ENCODE peak calls at places on chromosomes 16 and 17, in five cellular contexts. X is skeletal muscle cell; M is stimulated activated CD4-positive, alpha-beta T cell treated with anti-CD3 and anti-CD28 coated beads, Interleukin-4, amount 100 ng/mL, for 4 hours; W is T follicular helper cell; K is small intestine. L is an unnamed sample.

GRCh38 chr16:2963611-2964415 is at the start of gene KREMEN2:
- DNase-seq in X (no peak), M (peak), W (no peak), K (no peak), L (peak)

GRCh38 chr16:86126891-86127290 is 227.9 kb downstream of the IRF8 start:
- DNase-seq in X (no peak), M (no peak), W (no peak), K (no peak), L (no peak)

GRCh38 chr16:3642397-3643094 is 11.9 kb upstream of the DNASE1 start:
- DNase-seq in X (no peak), M (no peak), W (no peak), K (peak), L (no peak)

GRCh38 chr17:67629963-67630320 is 87.8 kb upstream of the NOL11 start:
- DNase-seq in X (no peak), M (no peak), W (no peak), K (no peak), L (peak)

GRCh38 chr17:53032861-53033271 is 789.9 kb upstream of the KIF2B start:
- DNase-seq in X (no peak), M (no peak), W (no peak), K (peak), L (peak)

GRCh38 chr17:9899280-9900018 is 5.6 kb downstream of the RCVRN start:
- DNase-seq in X (no peak), M (no peak), W (no peak), K (no peak), L (no peak)

GRCh38 chr16:53053967-53054669 is 673 bp upstream of the CHD9 start:
- DNase-seq in X (no peak), M (no peak), W (no peak), K (peak), L (peak)

GRCh38 chr16:27239906-27240655 is 28.5 kb downstream of the NSMCE1 start:
- DNase-seq in X (no peak), M (no peak), W (no peak), K (no peak), L (no peak)